ENCODE peak calls at places on chromosomes 4 and X, in four cellular contexts. One of them, this sample, is unnamed. For H3K27me3, the result is how much of the 10 kb centered on the place peaks cover.

GRCh38 chr4:101987623-101988243 is 197.2 kb downstream of the BANK1 start:
- DNase-seq in K562: no peak
- DNase-seq in H1: no peak
- DNase-seq in endothelial cell of umbilical vein: no peak
- DNase-seq in this sample: no peak

GRCh38 chrX:150934453-150934852 is 36.0 kb upstream of the CD99L2 start:
- DNase-seq in K562: no peak
- DNase-seq in H1: no peak
- DNase-seq in endothelial cell of umbilical vein: no peak
- DNase-seq in this sample: no peak

GRCh38 chr4:8403173-8403753 is 37.3 kb downstream of the ACOX3 start:
- DNase-seq in K562: peak
- DNase-seq in H1: peak
- DNase-seq in endothelial cell of umbilical vein: peak
- DNase-seq in this sample: peak

GRCh38 chrX:15143050-15143824 is 126.6 kb downstream of the ASB9 start:
- DNase-seq in K562: peak
- DNase-seq in H1: peak
- DNase-seq in endothelial cell of umbilical vein: peak
- DNase-seq in this sample: peak

GRCh38 chr4:55543858-55544257 is 2.9 kb downstream of the CLOCK start:
- DNase-seq in K562: peak
- DNase-seq in H1: no peak
- DNase-seq in endothelial cell of umbilical vein: no peak
- DNase-seq in this sample: no peak

GRCh38 chr4:133865606-133866327 is 335.8 kb downstream of the PABPC4L start:
- DNase-seq in K562: peak
- DNase-seq in H1: no peak
- DNase-seq in endothelial cell of umbilical vein: peak
- DNase-seq in this sample: peak

GRCh38 chr4:37928896-37929537 is 31.2 kb upstream of the PTTG2 start:
- DNase-seq in K562: no peak
- DNase-seq in H1: no peak
- DNase-seq in endothelial cell of umbilical vein: no peak
- DNase-seq in this sample: no peak

GRCh38 chr4:22910200-22910599 is 217.5 kb downstream of the GBA3 start:
- DNase-seq in K562: no peak
- DNase-seq in H1: no peak
- DNase-seq in endothelial cell of umbilical vein: no peak
- DNase-seq in this sample: no peak

GRCh38 chrX:3522016-3522690 is 175.7 kb upstream of the MXRA5 start:
- DNase-seq in K562: no peak
- DNase-seq in H1: no peak
- DNase-seq in endothelial cell of umbilical vein: no peak
- DNase-seq in this sample: no peak

GRCh38 chrX:153845842-153846241 is 15.5 kb upstream of the PDZD4 start:
- DNase-seq in K562: no peak
- DNase-seq in H1: no peak
- DNase-seq in endothelial cell of umbilical vein: no peak
- DNase-seq in this sample: no peak

GRCh38 chr4:6372649-6373525 is 99.5 kb downstream of the PPP2R2C start:
- DNase-seq in K562: peak
- DNase-seq in H1: no peak
- DNase-seq in endothelial cell of umbilical vein: peak
- DNase-seq in this sample: peak

GRCh38 chr4:42632653-42633382 is 24.1 kb downstream of the ATP8A1 start:
- DNase-seq in K562: no peak
- DNase-seq in H1: no peak
- DNase-seq in endothelial cell of umbilical vein: no peak
- DNase-seq in this sample: no peak

GRCh38 chr4:38703625-38704024 is 39.6 kb downstream of the KLF3 start:
- DNase-seq in K562: no peak
- DNase-seq in H1: no peak
- DNase-seq in endothelial cell of umbilical vein: no peak
- DNase-seq in this sample: no peak

DNA sequence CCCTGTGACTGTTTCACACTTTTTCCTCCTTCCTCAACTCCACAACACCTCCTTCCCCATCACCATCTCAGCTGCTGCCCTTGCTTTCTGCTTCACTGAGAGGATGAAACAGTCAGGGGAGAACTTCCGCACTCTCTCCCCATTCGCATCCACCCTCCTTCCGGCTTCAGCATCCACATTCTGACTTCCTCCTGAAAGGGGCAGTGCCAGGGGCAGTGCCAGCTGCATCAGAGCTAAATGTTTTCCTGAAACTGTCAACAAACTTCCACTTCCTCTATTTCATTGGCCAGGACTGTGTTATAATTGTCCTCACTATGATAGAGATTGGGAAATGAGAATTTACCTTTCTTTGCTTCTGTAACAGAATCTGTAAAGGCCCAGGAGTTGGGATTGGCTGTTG is 18.2 kb upstream of the RASL11B start:
- DNase-seq in K562: no peak
- DNase-seq in H1: no peak
- DNase-seq in endothelial cell of umbilical vein: no peak
- DNase-seq in this sample: no peak
- H3K27me3 ChIP-seq in K562: under half
- H3K27me3 ChIP-seq in H1: under half
- H3K27me3 ChIP-seq in endothelial cell of umbilical vein: under half
- H3K27me3 ChIP-seq in this sample: under half

DNA sequence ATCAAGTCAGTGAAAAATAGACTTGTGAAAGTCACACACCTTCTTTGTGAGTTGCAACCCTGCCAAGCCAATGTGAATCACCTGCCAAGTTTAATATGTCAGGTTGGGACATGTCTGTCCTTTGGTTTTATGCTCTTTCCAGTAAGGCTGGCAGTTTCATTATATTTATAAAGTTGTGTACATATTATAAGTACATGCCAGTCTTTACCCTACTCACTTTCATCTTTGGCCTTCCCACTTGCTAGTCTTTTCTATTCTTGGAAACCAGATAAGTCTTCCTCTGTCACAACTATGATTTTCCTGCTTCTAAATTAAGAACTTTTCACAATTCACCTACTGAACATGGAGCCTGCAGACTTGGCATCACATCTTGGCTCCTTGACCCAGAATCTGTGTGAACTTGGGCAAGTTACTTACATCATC is 680.7 kb upstream of the BOD1L1 start:
- DNase-seq in K562: no peak
- DNase-seq in H1: no peak
- DNase-seq in endothelial cell of umbilical vein: no peak
- DNase-seq in this sample: no peak
- TF ChIP-seq JUN in K562: no peak
- TF ChIP-seq JUN in H1: no peak
- TF ChIP-seq JUN in endothelial cell of umbilical vein: no peak
- TF ChIP-seq JUN in this sample: no peak

GRCh38 chr4:184942447-184943425 is 75.6 kb upstream of the HELT start:
- DNase-seq in K562: no peak
- DNase-seq in H1: peak
- DNase-seq in endothelial cell of umbilical vein: no peak
- DNase-seq in this sample: no peak
- H3K27me3 ChIP-seq in K562: under half
- H3K27me3 ChIP-seq in H1: under half
- H3K27me3 ChIP-seq in endothelial cell of umbilical vein: under half
- H3K27me3 ChIP-seq in this sample: under half

DNA sequence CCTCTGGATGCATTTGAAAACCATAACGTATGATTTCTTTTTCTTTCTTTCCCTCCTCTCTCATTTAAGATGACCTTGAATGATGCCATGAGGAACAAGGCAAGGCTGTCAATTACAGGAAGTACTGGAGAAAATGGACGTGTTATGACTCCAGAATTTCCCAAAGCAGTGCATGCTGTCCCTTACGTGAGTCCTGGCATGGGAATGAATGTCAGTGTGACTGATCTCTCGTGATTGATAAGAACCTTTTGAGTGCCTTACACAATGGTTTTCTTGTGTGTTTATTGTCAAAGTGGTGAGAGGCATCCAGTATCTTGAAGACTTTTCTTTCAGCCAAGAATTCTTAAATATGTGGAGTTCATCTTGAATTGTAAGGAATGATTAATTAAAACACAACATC is 142.8 kb downstream of the GRIA2 start:
- DNase-seq in K562: no peak
- DNase-seq in H1: no peak
- DNase-seq in endothelial cell of umbilical vein: no peak
- DNase-seq in this sample: no peak
- TF ChIP-seq JUN in K562: no peak
- TF ChIP-seq JUN in H1: no peak
- TF ChIP-seq JUN in endothelial cell of umbilical vein: no peak
- TF ChIP-seq JUN in this sample: no peak

GRCh38 chrX:32195611-32196010 is 1015.7 kb downstream of the DMD start:
- DNase-seq in K562: no peak
- DNase-seq in H1: no peak
- DNase-seq in endothelial cell of umbilical vein: no peak
- DNase-seq in this sample: no peak

GRCh38 chrX:32191316-32191715 is 1020.0 kb downstream of the DMD start:
- DNase-seq in K562: no peak
- DNase-seq in H1: no peak
- DNase-seq in endothelial cell of umbilical vein: no peak
- DNase-seq in this sample: no peak
- H3K27me3 ChIP-seq in K562: under half
- H3K27me3 ChIP-seq in H1: under half
- H3K27me3 ChIP-seq in endothelial cell of umbilical vein: under half
- H3K27me3 ChIP-seq in this sample: under half

DNA sequence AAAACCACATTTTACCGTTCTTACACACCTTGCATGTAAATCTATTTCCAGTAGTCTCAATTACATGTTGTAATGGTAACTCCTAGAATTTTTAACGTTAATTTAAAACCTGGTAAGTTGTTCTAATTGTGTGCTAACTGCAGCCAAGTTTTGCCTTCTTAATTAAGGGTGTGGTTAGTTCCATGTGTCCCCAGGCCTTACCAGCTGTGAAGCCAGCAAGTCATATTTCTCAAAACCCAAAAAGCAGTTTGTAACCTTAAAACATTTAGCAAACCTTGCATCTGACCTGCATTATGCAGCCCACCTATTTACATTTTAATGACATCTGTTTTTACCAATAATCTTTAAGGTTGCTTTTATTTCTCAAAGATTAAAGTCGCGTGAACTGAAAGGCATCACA is 18.4 kb upstream of the FAM47E start:
- DNase-seq in K562: no peak
- DNase-seq in H1: no peak
- DNase-seq in endothelial cell of umbilical vein: no peak
- DNase-seq in this sample: no peak
- TF ChIP-seq JUN in K562: no peak
- TF ChIP-seq JUN in H1: no peak
- TF ChIP-seq JUN in endothelial cell of umbilical vein: no peak
- TF ChIP-seq JUN in this sample: no peak

DNA sequence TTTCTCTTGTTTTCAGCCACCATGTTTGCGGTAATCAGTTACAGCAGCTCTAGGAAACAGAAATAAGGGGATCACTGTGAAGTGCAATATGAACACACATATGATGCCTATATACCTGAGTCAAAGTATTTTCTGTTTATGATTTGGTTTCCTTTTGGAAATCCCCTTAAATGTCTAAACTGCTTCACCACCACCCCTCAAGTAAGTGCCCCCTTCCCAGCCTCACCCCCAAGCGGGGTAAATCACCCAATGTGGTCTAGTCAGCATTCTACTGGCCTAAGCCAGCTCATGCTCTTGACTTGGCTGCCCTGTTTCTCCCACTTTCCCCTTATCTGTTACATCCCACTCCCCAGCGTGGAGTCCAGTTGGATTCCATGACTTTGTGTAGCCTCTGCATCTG is 176.5 kb downstream of the QDPR start:
- DNase-seq in K562: no peak
- DNase-seq in H1: no peak
- DNase-seq in endothelial cell of umbilical vein: no peak
- DNase-seq in this sample: no peak
- H3K27me3 ChIP-seq in K562: under half
- H3K27me3 ChIP-seq in H1: under half
- H3K27me3 ChIP-seq in endothelial cell of umbilical vein: under half
- H3K27me3 ChIP-seq in this sample: under half